ENCODE peak calls at places on chromosomes 1 and 21, in six cellular contexts. K is germinal center; N is ascending aorta; P is stimulated activated CD4-positive, alpha-beta T cell treated with anti-CD3 and anti-CD28 coated beads, TNF-alpha, amount 100 ng/mL, for 1 hour; R is NCI-H2029; S is choroid plexus epithelial cell. Y is an unnamed sample.

GRCh38 chr1:16266411-16267118 is 29.6 kb upstream of the CPLANE2 start:
- DNase-seq in N (no peak), P (no peak), R (no peak), K (no peak), S (peak), Y (no peak)

GRCh38 chr21:44925027-44925755 is 4.5 kb upstream of the ITGB2 start:
- DNase-seq in P (no peak), N (no peak), S (peak), R (no peak), K (no peak), Y (no peak)

GRCh38 chr1:154880651-154881050 is 10.6 kb upstream of the KCNN3 start:
- DNase-seq in K (no peak), P (no peak), S (no peak), N (no peak), R (no peak), Y (no peak)

GRCh38 chr1:180631197-180631765 is 541 bp upstream of the XPR1 start:
- DNase-seq in R (no peak), S (no peak), K (peak), P (no peak), N (no peak), Y (no peak)

GRCh38 chr1:54826226-54826816 is 25.2 kb upstream of the TTC22 start:
- DNase-seq in K (no peak), N (no peak), P (no peak), S (no peak), R (no peak), Y (no peak)

GRCh38 chr1:43395523-43395922 is 5.8 kb downstream of the SZT2 start:
- DNase-seq in N (no peak), S (no peak), P (no peak), R (no peak), K (no peak), Y (no peak)

GRCh38 chr21:41559658-41560599 is 52.0 kb upstream of the TMPRSS2 start:
- DNase-seq in N (no peak), P (no peak), R (no peak), S (no peak), K (no peak), Y (no peak)

GRCh38 chr1:246836169-246836568 is 95.6 kb downstream of the AHCTF1 start:
- DNase-seq in K (no peak), R (no peak), S (no peak), P (no peak), N (no peak), Y (no peak)

GRCh38 chr1:31064685-31065309 is 720 bp downstream of the PUM1 start:
- DNase-seq in R (no peak), K (peak), N (no peak), S (peak), P (peak), Y (peak)

GRCh38 chr1:52424238-52424637 is 19.8 kb downstream of the PRPF38A start:
- DNase-seq in P (no peak), R (no peak), K (peak), S (no peak), N (no peak), Y (peak)

GRCh38 chr1:3787347-3787710 is 9.0 kb downstream of the LRRC47 start:
- DNase-seq in R (no peak), S (no peak), P (no peak), K (no peak), N (no peak), Y (no peak)

GRCh38 chr1:172855841-172856382 is 194.8 kb downstream of the TNFSF18 start:
- DNase-seq in P (no peak), S (no peak), N (no peak), R (no peak), K (no peak), Y (no peak)

GRCh38 chr1:173341307-173341706 is 134.2 kb upstream of the TNFSF4 start:
- DNase-seq in K (no peak), N (no peak), P (no peak), R (no peak), S (peak), Y (no peak)

GRCh38 chr1:157137051-157137772 is 983 bp downstream of the ETV3 start:
- DNase-seq in S (peak), R (peak), K (peak), P (no peak), N (no peak), Y (no peak)

GRCh38 chr1:159647616-159648015 is 60.0 kb downstream of the APCS start:
- DNase-seq in P (no peak), K (no peak), R (no peak), S (no peak), N (no peak), Y (no peak)

GRCh38 chr1:247536340-247536739 is at the start of gene OR2C3:
- DNase-seq in S (no peak), N (no peak), P (no peak), K (no peak), R (no peak), Y (no peak)